ENCODE peak calls at places on chromosomes 7 and 10, in nine cellular contexts. I is spleen, Y is transverse colon, H is ovary, F is body of pancreas, E is A549, O is IMR-90, X is sigmoid colon, R is adrenal gland. W is an unnamed sample.

GRCh38 chr10:22503315-22504090 is 158.2 kb downstream of the SPAG6 start:
- DNase-seq in X (no peak), I (no peak), O (no peak), Y (no peak), H (no peak), F (no peak), E (peak; percentile 12), R (peak; percentile 22), W (no peak)

GRCh38 chr10:43099928-43100327 is 23.1 kb downstream of the RET start:
- DNase-seq in X (no peak), I (no peak), E (no peak), R (no peak), Y (no peak), O (no peak), H (no peak), F (no peak), W (no peak)

GRCh38 chr7:124152859-124153692 is 120.2 kb upstream of the TMEM229A start:
- DNase-seq in E (peak; percentile 1), Y (no peak), X (no peak), R (no peak), I (no peak), F (peak; percentile 13), O (peak; percentile 66), H (no peak), W (no peak)

GRCh38 chr10:133242611-133243356 is 5.1 kb downstream of the VENTX start:
- DNase-seq in F (no peak), E (no peak), H (no peak), R (no peak), O (peak; percentile 56), X (no peak), Y (no peak), I (no peak), W (no peak)

GRCh38 chr7:79949778-79950177 is 184.9 kb upstream of the GNAI1 start:
- DNase-seq in O (no peak), F (no peak), X (no peak), I (no peak), E (no peak), R (no peak), H (no peak), Y (no peak), W (no peak)

GRCh38 chr10:11035318-11035920 is 17.7 kb downstream of the CELF2 start:
- DNase-seq in Y (peak; percentile 34), F (peak; percentile 8), H (no peak), I (no peak), O (peak; percentile 79), X (peak; percentile 81), E (no peak), R (no peak), W (no peak)

GRCh38 chr7:100568936-100569844 is 4.5 kb downstream of the SAP25 start:
- DNase-seq in F (peak; percentile 77), I (peak; percentile 88), R (peak; percentile 93), Y (peak; percentile 74), E (no peak), O (no peak), H (peak; percentile 75), X (peak; percentile 82), W (peak; percentile 66)

GRCh38 chr7:84799131-84799530 is 387.7 kb downstream of the SEMA3D start:
- DNase-seq in O (no peak), R (no peak), E (no peak), Y (peak; percentile 12), H (no peak), F (no peak), X (no peak), I (no peak), W (peak; percentile 36)

GRCh38 chr10:52491246-52492000 is 177.3 kb downstream of the DKK1 start:
- DNase-seq in Y (no peak), O (peak; percentile 53), X (no peak), F (no peak), I (no peak), H (no peak), E (no peak), R (no peak), W (no peak)

GRCh38 chr10:49083256-49083655 is 32.1 kb downstream of the VSTM4 start:
- DNase-seq in E (no peak), Y (no peak), R (peak; percentile 53), F (peak; percentile 12), I (no peak), X (no peak), H (peak; percentile 74), O (no peak), W (no peak)

GRCh38 chr10:44724415-44725174 is 186.5 kb upstream of the TMEM72 start:
- DNase-seq in I (no peak), R (no peak), O (peak; percentile 74), F (no peak), H (no peak), X (no peak), Y (no peak), E (no peak), W (no peak)

GRCh38 chr10:61217851-61218565 is 235.2 kb downstream of the TMEM26 start:
- DNase-seq in F (no peak), Y (no peak), X (no peak), R (no peak), O (no peak), H (no peak), E (no peak), I (no peak), W (no peak)

GRCh38 chr7:70588151-70588550 is 543.8 kb upstream of the GALNT17 start:
- DNase-seq in R (no peak), Y (no peak), O (no peak), E (no peak), I (no peak), F (no peak), X (no peak), H (no peak), W (no peak)

GRCh38 chr7:35648367-35648766 is 46.6 kb downstream of the HERPUD2 start:
- DNase-seq in Y (no peak), I (no peak), X (no peak), H (no peak), R (no peak), O (no peak), F (peak; percentile 49), E (no peak), W (no peak)
- TF ChIP-seq POLR2A in Y (no peak), I (no peak), X (no peak), H (no peak), R (no peak), O (no peak), F (no peak), E (no peak), W (no peak)

GRCh38 chr10:58714436-58714835 is 201.8 kb downstream of the BICC1 start:
- DNase-seq in X (no peak), Y (no peak), O (no peak), E (no peak), R (no peak), H (no peak), I (no peak), F (no peak), W (no peak)
- TF ChIP-seq CTCF in X (no peak), Y (no peak), O (no peak), E (no peak), R (no peak), H (no peak), I (no peak), F (no peak), W (no peak)

GRCh38 chr7:36280840-36281812 is 108.5 kb upstream of the ANLN start:
- DNase-seq in O (peak; percentile 90), I (no peak), R (peak; percentile 72), F (peak; percentile 72), Y (peak; percentile 73), H (peak; percentile 76), X (peak; percentile 90), E (peak; percentile 85), W (peak; percentile 69)

GRCh38 chr7:36283711-36284130 is 105.9 kb upstream of the ANLN start:
- DNase-seq in R (peak; percentile 69), I (peak; percentile 94), X (peak; percentile 84), H (no peak), F (peak; percentile 80), Y (peak; percentile 48), O (no peak), E (no peak), W (peak; percentile 43)

GRCh38 chr7:36279926-36280315 is 109.7 kb upstream of the ANLN start:
- DNase-seq in Y (no peak), O (no peak), F (no peak), R (peak; percentile 13), H (no peak), X (peak; percentile 51), I (no peak), E (no peak), W (no peak)

GRCh38 chr7:36283171-36283570 is 106.5 kb upstream of the ANLN start:
- DNase-seq in Y (no peak), X (peak; percentile 57), H (no peak), F (no peak), R (no peak), E (no peak), I (peak; percentile 84), O (no peak), W (no peak)

GRCh38 chr7:36281945-36282727 is 107.5 kb upstream of the ANLN start:
- DNase-seq in I (no peak), O (peak; percentile 61), R (no peak), H (no peak), Y (no peak), X (peak; percentile 55), F (no peak), E (no peak), W (no peak)
- H3K4me1 ChIP-seq in I (peaks cover 44% of the 10 kb centered on the region), O (peaks cover 37% of the 10 kb centered on the region), R (peaks cover 16% of the 10 kb centered on the region), H (peaks cover 28% of the 10 kb centered on the region), Y (peaks cover 50% of the 10 kb centered on the region), X (peaks cover 59% of the 10 kb centered on the region), F (peaks cover 68% of the 10 kb centered on the region), E (peaks cover 71% of the 10 kb centered on the region), W (peaks cover 39% of the 10 kb centered on the region)

DNA sequence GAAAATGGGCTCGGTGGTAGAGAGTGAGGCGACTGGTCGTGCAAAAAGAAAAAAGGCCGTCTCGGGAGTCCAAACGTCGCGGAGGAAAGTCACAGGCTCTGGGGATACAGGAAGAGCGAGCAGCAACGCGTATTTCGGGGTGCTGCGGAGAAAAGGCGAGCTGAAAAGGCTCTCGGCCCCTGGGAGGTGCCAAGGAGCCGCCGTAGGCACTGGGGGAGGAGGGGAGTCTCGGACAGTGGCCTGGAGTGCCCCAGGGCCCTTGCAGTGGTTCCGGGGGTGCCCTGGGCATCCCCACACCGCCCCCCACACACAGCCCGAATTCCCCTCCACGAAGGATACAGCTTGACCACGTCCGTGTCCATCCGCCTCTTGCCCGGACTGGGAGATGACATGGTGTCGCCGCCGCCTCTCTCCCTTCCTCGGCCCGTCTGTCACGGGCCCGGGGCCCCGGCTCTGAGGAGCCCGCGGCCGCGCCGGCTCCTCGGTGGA is 552 bp downstream of the UBE2H start:
- DNase-seq in X (peak; percentile 71), O (no peak), Y (peak; percentile 70), E (no peak), F (peak; percentile 67), R (peak; percentile 56), H (peak; percentile 65), I (no peak), W (peak; percentile 60)
- TF ChIP-seq POLR2A in X (no peak), O (no peak), Y (no peak), E (no peak), F (peak; percentile 34), R (no peak), H (no peak), I (no peak), W (no peak)

DNA sequence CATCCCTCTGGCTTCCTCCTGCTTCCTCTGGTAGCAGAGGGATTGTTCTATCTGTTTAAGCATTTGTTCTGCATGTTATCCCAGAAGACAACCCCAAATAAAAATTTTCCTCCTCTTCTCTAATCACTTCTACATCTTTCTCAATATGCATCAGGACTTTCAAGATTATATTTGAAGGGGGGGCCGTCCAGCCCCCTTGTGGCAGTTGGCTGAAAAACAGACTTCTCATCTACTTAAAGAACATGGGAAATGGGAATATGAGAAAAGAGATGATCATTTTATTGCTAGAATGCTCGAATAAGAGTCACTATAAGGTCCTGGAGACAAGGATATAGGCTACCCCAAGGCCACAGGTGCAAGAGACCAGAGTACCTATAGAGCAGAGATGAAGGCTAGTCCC is 466.0 kb downstream of the REEP3 start:
- DNase-seq in I (no peak), E (no peak), R (no peak), O (no peak), F (no peak), H (no peak), X (no peak), Y (no peak), W (no peak)
- TF ChIP-seq CTCF in I (no peak), E (no peak), R (no peak), O (no peak), F (no peak), H (no peak), X (no peak), Y (no peak), W (no peak)